ENCODE peak calls at places on chromosomes 13 and 19, in five cellular contexts. A is thoracic aorta, C is suprapubic skin, L is upper lobe of right lung, W is epithelial cell of esophagus. R is an unnamed sample.

GRCh38 chr19:51702754-51703654 is 9.9 kb downstream of the SPACA6 start:
- DNase-seq in A (no peak), C (peak), L (peak), W (no peak), R (no peak)

GRCh38 chr13:112055032-112055416 is 11.9 kb upstream of the SOX1 start:
- DNase-seq in L (no peak), C (no peak), A (no peak), W (no peak), R (no peak)

GRCh38 chr13:73039201-73040108 is 19.4 kb upstream of the KLF5 start:
- DNase-seq in C (no peak), A (no peak), L (no peak), W (no peak), R (no peak)

GRCh38 chr13:31485651-31486051 is 253.7 kb upstream of the RXFP2 start:
- DNase-seq in L (no peak), A (no peak), C (no peak), W (peak), R (no peak)

GRCh38 chr19:41774515-41774980 is 19.2 kb downstream of the CEACAM6 start:
- DNase-seq in C (no peak), L (no peak), A (no peak), W (peak), R (no peak)

GRCh38 chr19:3409346-3410064 is 43.1 kb downstream of the NFIC start:
- DNase-seq in A (no peak), C (peak), W (no peak), L (no peak), R (no peak)

GRCh38 chr19:2097330-2098327 is 914 bp downstream of the IZUMO4 start:
- DNase-seq in C (no peak), A (no peak), W (no peak), L (no peak), R (peak)

GRCh38 chr13:59437902-59438301 is 725.8 kb downstream of the DIAPH3 start:
- DNase-seq in W (no peak), C (no peak), L (no peak), A (no peak), R (no peak)

GRCh38 chr13:36904219-36904618 is 15.8 kb downstream of the SMAD9 start:
- DNase-seq in C (no peak), W (no peak), L (no peak), A (no peak), R (no peak)

GRCh38 chr13:43153436-43154082 is 130.2 kb downstream of the DNAJC15 start:
- DNase-seq in W (peak), C (no peak), L (no peak), A (no peak), R (no peak)

GRCh38 chr19:14603990-14604387 is 21.1 kb downstream of the CLEC17A start:
- DNase-seq in C (no peak), A (no peak), W (no peak), L (no peak), R (no peak)

DNA sequence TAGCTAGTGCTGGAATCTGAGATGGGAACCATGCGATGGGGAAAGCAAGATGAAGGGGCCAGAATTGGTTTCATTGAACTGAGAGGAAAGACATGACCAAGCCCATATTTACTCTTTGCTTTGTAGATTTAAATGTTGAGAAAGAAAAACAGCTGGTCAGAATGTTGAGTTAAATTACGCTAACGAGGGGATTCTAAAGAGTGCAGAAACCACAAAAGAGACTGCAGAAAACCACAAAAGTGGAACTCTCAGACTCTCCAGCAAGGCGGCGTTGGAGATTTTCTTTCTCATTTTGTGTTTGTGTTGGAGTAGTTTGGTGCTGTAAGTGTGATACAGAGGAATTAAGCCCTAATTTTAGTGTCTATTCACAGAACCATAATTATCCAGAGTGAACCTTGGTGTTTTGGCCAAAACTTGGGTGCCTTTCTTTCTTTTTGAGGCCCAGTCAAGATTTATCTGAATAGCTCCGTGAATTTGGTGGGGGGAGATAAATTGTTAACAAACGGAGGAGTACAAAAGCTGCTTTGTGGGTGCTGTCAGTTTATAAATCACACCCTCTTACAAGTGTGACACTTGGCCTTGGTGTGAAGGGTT is 26.3 kb downstream of the SAE1 start:
- DNase-seq in C (no peak), L (no peak), A (no peak), W (no peak), R (no peak)
- TF ChIP-seq CTCF in C (no peak), L (no peak), A (no peak), W (no peak), R (no peak)

DNA sequence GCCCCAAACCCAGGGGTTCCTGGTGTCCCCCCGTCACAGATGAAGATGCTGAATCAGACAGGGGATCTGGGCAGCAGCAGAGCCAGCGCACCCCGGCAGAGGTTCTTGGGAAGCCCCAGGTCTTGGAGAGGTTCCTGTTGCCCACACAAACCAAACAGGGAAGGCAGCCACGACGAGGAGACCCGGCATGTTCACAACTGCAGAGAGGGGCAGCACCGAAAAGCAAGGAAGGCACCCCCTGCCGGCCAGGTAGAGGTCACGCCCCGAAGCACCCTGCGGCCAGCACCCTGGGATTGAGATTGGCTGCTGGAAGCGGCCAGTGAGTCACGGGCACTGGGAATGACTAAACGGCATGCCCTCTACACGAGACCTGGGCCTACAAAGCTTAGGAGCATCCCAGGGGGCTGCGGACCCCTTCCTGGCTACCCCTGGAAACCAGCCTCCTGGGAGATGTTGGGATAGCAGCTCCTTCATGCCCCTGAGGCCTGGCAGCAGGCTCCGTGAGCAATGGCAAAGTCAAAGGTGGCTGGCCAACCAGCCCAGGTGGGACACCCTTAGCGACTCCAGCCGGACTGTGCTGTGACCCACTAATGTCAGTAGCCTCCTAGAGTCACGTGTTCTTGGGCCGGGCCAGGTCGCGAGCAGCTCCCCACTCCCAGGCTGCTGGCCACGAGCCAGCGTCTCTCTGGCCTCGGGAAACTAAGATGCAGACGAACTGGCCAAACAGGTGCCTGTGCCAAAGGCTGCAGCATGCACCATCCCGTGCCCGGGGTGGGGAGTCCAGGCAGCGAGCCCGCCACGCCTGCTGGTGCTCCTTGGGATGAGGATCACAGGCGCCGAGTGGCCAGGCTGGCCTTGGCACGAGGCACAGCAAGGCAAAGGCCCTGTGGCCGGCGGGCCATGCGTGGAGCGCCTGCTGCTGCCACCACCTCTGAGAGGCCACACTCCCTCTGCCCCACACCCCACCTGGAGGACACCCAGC is 43.2 kb downstream of the MLLT1 start:
- DNase-seq in A (no peak), L (peak), C (peak), W (peak), R (peak)
- TF ChIP-seq CTCF in A (no peak), L (no peak), C (no peak), W (no peak), R (no peak)

GRCh38 chr19:11142528-11143171 is 12.9 kb downstream of the SPC24 start:
- DNase-seq in C (peak), L (peak), A (peak), W (peak), R (peak)
- TF ChIP-seq CTCF in C (no peak), L (no peak), A (no peak), W (no peak), R (peak)

DNA sequence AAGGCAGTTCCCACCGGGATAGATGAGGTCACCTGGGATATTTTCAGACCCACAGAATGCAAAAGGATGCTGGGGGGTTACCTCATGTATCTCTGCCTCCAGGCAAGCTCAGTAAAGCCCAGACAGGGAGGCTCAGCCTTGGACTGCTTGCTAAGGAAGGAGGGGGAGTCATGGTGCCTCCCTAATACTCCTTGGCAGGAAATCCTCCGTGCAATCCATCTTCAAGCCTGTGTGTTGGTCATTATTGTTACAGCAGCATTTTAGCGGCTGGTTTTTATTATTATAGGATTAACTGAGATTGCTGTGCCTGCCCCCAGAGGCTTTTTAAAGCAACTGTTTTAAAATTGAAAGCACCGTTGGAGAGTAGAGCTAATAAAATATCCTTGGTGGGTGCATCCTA is 188.5 kb upstream of the UBL3 start:
- DNase-seq in C (no peak), L (no peak), A (no peak), W (no peak), R (no peak)
- TF ChIP-seq CTCF in C (no peak), L (no peak), A (no peak), W (no peak), R (peak)

GRCh38 chr13:99028890-99029289 is 51.0 kb upstream of the DOCK9 start:
- DNase-seq in A (no peak), C (no peak), L (no peak), W (no peak), R (no peak)
- TF ChIP-seq CTCF in A (no peak), C (peak), L (peak), W (peak), R (peak)

DNA sequence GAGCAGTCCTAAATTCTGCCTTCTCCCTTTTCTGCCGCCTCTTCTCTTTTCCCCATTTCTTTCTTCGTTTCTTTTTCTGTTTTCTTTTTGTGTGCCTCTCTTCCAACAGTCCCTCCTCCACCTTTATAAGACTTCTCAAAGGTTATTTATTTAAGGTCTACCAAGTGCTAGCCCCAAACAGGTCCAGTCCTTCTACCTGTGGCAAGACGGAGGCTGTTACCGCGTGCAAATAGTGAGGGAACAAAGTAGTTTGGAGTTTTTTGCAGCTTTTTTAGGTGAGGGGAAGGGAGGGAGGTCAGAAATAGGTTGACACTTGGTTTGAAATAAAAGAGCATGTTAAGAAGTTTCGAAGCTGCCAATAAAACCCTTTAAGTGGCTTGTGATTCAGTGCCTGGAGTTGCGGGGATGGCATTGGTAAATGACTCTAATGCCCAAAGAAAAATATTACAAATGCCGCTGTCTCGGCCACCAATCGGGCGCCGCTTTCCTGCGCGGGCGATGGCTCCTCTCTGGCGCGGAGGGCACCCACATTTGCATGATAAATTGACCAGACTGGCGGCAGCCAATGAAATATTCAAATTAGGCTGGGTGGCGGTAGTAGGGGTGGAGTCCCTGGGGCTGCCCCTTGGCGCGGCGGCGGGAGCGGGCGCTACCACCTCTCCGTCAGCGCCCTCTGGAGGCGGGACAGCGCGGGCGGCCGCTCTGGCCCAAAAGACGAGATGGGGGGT is 7.5 kb upstream of the TSHZ3 start:
- DNase-seq in L (peak), W (peak), A (no peak), C (no peak), R (no peak)
- TF ChIP-seq CTCF in L (peak), W (peak), A (peak), C (peak), R (peak)

R was measured in chondrocyte.